ENCODE peak calls at places on chromosomes 12 and 14, in four cellular contexts. G is A549, R is NCI-H2081, T is neural progenitor cell. I is an unnamed sample.

GRCh38 chr14:68882235-68882634 is 89.4 kb upstream of the ZFP36L1 start:
- DNase-seq in G (no peak), R (no peak), T (no peak), I (no peak)

GRCh38 chr14:95320076-95320895 is 578 bp upstream of the CLMN start:
- DNase-seq in G (no peak), R (no peak), T (no peak), I (no peak)

GRCh38 chr12:12812163-12812562 is 983 bp upstream of the DDX47 start:
- DNase-seq in G (peak), R (no peak), T (no peak), I (no peak)

GRCh38 chr12:56941299-56942017 is 7.2 kb upstream of the SDR9C7 start:
- DNase-seq in G (peak), R (no peak), T (no peak), I (peak)

GRCh38 chr12:3233813-3234212 is 156.6 kb downstream of the TSPAN9 start:
- DNase-seq in G (no peak), R (peak), T (no peak), I (no peak)

GRCh38 chr14:34770901-34771300 is 56.5 kb upstream of the CFL2 start:
- DNase-seq in G (no peak), R (no peak), T (no peak), I (no peak)

GRCh38 chr12:9673404-9674225 is 4.1 kb downstream of the CLEC2D start:
- DNase-seq in G (peak), R (no peak), T (no peak), I (peak)

GRCh38 chr14:103803661-103804060 is 43.7 kb downstream of the PPP1R13B start:
- DNase-seq in G (peak), R (no peak), T (no peak), I (no peak)

GRCh38 chr14:29240046-29240445 is 473.5 kb downstream of the FOXG1 start:
- DNase-seq in G (peak), R (no peak), T (no peak), I (no peak)

GRCh38 chr12:27344246-27344645 is 11.6 kb downstream of the BMAL2 start:
- DNase-seq in G (no peak), R (no peak), T (no peak), I (no peak)

GRCh38 chr12:78220811-78221210 is 390.1 kb downstream of the NAV3 start:
- DNase-seq in G (no peak), R (no peak), T (no peak), I (no peak)

GRCh38 chr14:58740584-58740983 is 102.8 kb downstream of the DACT1 start:
- DNase-seq in G (no peak), R (no peak), T (no peak), I (no peak)

GRCh38 chr14:51382506-51382905 is 142.5 kb downstream of the TMX1 start:
- DNase-seq in G (no peak), R (no peak), T (no peak), I (no peak)

GRCh38 chr14:69395929-69396328 is 2.2 kb downstream of the ERH start:
- DNase-seq in G (no peak), R (no peak), T (no peak), I (no peak)

GRCh38 chr12:5166976-5167375 is 123.3 kb downstream of the KCNA5 start:
- DNase-seq in G (no peak), R (no peak), T (no peak), I (peak)

GRCh38 chr12:57299514-57300016 is 48.6 kb upstream of the STAC3 start:
- DNase-seq in G (no peak), R (peak), T (no peak), I (no peak)

GRCh38 chr14:52325126-52325525 is 11.0 kb downstream of the PTGER2 start:
- DNase-seq in G (no peak), R (no peak), T (no peak), I (peak)

GRCh38 chr14:91329615-91330014 is 85.1 kb upstream of the GPR68 start:
- DNase-seq in G (no peak), R (no peak), T (no peak), I (no peak)

GRCh38 chr14:99575043-99576023 is 28.7 kb downstream of the CCDC85C start:
- DNase-seq in G (peak), R (peak), T (no peak), I (peak)